ENCODE peak calls at places on chromosomes 5 and 9, in four cellular contexts. N is K562, F is HCT116, S is HepG2. U is an unnamed sample.

GRCh38 chr9:33135086-33135958 is 31.8 kb downstream of the B4GALT1 start:
- DNase-seq in F (no peak), S (no peak), N (no peak), U (no peak)

GRCh38 chr5:135042595-135042994 is 8.6 kb upstream of the PITX1 start:
- DNase-seq in S (no peak), N (no peak), F (no peak), U (no peak)

GRCh38 chr5:142748568-142749249 is 21.5 kb upstream of the ARHGAP26 start:
- DNase-seq in S (peak; percentile 42), F (no peak), N (peak; percentile 23), U (peak; percentile 18)

GRCh38 chr5:166436857-166437256 is 1854.6 kb upstream of the WWC1 start:
- DNase-seq in S (no peak), F (no peak), N (no peak), U (no peak)

GRCh38 chr9:108417726-108418125 is 438.1 kb downstream of the ACTL7B start:
- DNase-seq in F (no peak), N (no peak), S (no peak), U (no peak)

GRCh38 chr5:67725591-67725990 is 490.0 kb upstream of the PIK3R1 start:
- DNase-seq in S (no peak), N (no peak), F (no peak), U (no peak)

GRCh38 chr9:38017149-38017884 is 51.7 kb downstream of the SHB start:
- DNase-seq in N (no peak), S (no peak), F (no peak), U (no peak)

GRCh38 chr5:120465281-120465961 is 1.3 kb downstream of the PRR16 start:
- DNase-seq in S (no peak), F (no peak), N (peak; percentile 16), U (no peak)

GRCh38 chr9:84139296-84140100 is 158.9 kb downstream of the RMI1 start:
- DNase-seq in S (no peak), F (no peak), N (no peak), U (no peak)

GRCh38 chr5:6583049-6583880 is 49.6 kb downstream of the NSUN2 start:
- DNase-seq in S (no peak), F (no peak), N (peak; percentile 88), U (no peak)

GRCh38 chr5:74141053-74141452 is 499.5 kb downstream of the ENC1 start:
- DNase-seq in S (no peak), N (no peak), F (no peak), U (no peak)

GRCh38 chr9:13054381-13054780 is 225.1 kb downstream of the MPDZ start:
- DNase-seq in F (no peak), N (no peak), S (no peak), U (no peak)

GRCh38 chr9:127707766-127708165 is 978 bp downstream of the CFAP157 start:
- DNase-seq in N (peak; percentile 39), S (peak; percentile 12), F (peak; percentile 43), U (no peak)

GRCh38 chr5:87136733-87137132 is 130.9 kb upstream of the RASA1 start:
- DNase-seq in N (no peak), S (no peak), F (no peak), U (no peak)

GRCh38 chr9:121240394-121241145 is 27.4 kb upstream of the GSN start:
- DNase-seq in S (no peak), N (no peak), F (no peak), U (no peak)

GRCh38 chr9:82495884-82496777 is 507.6 kb downstream of the SPATA31D1 start:
- DNase-seq in S (no peak), F (no peak), N (no peak), U (no peak)

GRCh38 chr5:96297290-96297689 is 135.8 kb downstream of the PCSK1 start:
- DNase-seq in N (no peak), S (peak; percentile 40), F (no peak), U (no peak)

GRCh38 chr5:74394924-74395880 is 245.3 kb downstream of the ENC1 start:
- DNase-seq in F (no peak), S (peak; percentile 60), N (no peak), U (no peak)

GRCh38 chr9:3118081-3118480 is 274.2 kb upstream of the PUM3 start:
- DNase-seq in N (no peak), S (no peak), F (no peak), U (no peak)

GRCh38 chr5:177474845-177475562 is 1.6 kb upstream of the DBN1 start:
- DNase-seq in N (no peak), S (no peak), F (no peak), U (no peak)

GRCh38 chr5:100900796-100901731 is 2.0 kb downstream of the ST8SIA4 start:
- DNase-seq in F (no peak), S (no peak), N (no peak), U (no peak)

GRCh38 chr5:15502208-15502607 is 2.2 kb downstream of the FBXL7 start:
- DNase-seq in S (no peak), F (no peak), N (no peak), U (no peak)

GRCh38 chr9:15606667-15607472 is 54.0 kb downstream of the CCDC171 start:
- DNase-seq in N (peak; percentile 6), F (peak; percentile 22), S (peak; percentile 29), U (no peak)

GRCh38 chr9:91491624-91492023 is 68.0 kb upstream of the NFIL3 start:
- DNase-seq in F (no peak), S (no peak), N (no peak), U (no peak)

GRCh38 chr9:107174441-107174840 is 108.6 kb upstream of the RAD23B start:
- DNase-seq in S (no peak), N (no peak), F (no peak), U (no peak)

GRCh38 chr5:122200456-122200855 is 71.1 kb downstream of the ZNF474 start:
- DNase-seq in S (no peak), F (no peak), N (no peak), U (no peak)

GRCh38 chr5:79613571-79613970 is 1.3 kb downstream of the TENT2 start:
- DNase-seq in F (no peak), S (no peak), N (no peak), U (no peak)

GRCh38 chr9:98255064-98255577 is 328 bp downstream of the TBC1D2 start:
- DNase-seq in F (no peak), N (no peak), S (no peak), U (no peak)

GRCh38 chr5:50476549-50476948 is 35.5 kb upstream of the EMB start:
- DNase-seq in F (no peak), N (no peak), S (no peak), U (no peak)

GRCh38 chr9:87336914-87337333 is 160.7 kb upstream of the DAPK1 start:
- DNase-seq in S (peak; percentile 75), F (peak; percentile 54), N (peak; percentile 46), U (peak; percentile 10)

GRCh38 chr9:128895556-128895955 is 13.6 kb downstream of the LRRC8A start:
- DNase-seq in N (no peak), S (no peak), F (no peak), U (no peak)

GRCh38 chr9:128891354-128892222 is 9.7 kb downstream of the LRRC8A start:
- DNase-seq in S (no peak), F (no peak), N (no peak), U (no peak)

GRCh38 chr9:128893354-128893753 is 11.4 kb downstream of the LRRC8A start:
- DNase-seq in N (no peak), S (no peak), F (no peak), U (no peak)

GRCh38 chr9:128894764-128895163 is 12.8 kb downstream of the LRRC8A start:
- DNase-seq in S (no peak), N (no peak), F (no peak), U (no peak)

GRCh38 chr9:128892223-128892892 is 10.4 kb downstream of the LRRC8A start:
- DNase-seq in S (no peak), F (no peak), N (peak; percentile 55), U (no peak)
- TF ChIP-seq SIN3A in S (no peak), F (no peak), N (no peak), U (no peak)

GRCh38 chr5:1765141-1765879 is 34.3 kb downstream of the MRPL36 start:
- DNase-seq in F (no peak), N (no peak), S (no peak), U (no peak)
- TF ChIP-seq TCF7L2 in F (no peak), N (no peak), S (no peak), U (no peak)

GRCh38 chr5:39185761-39186160 is 33.6 kb downstream of the FYB1 start:
- DNase-seq in S (no peak), N (no peak), F (no peak), U (no peak)

GRCh38 chr5:39186722-39187539 is 32.4 kb downstream of the FYB1 start:
- DNase-seq in S (no peak), F (no peak), N (no peak), U (no peak)

GRCh38 chr5:39186289-39186688 is 33.1 kb downstream of the FYB1 start:
- DNase-seq in N (no peak), F (no peak), S (no peak), U (no peak)

GRCh38 chr5:39189297-39189955 is 29.9 kb downstream of the FYB1 start:
- DNase-seq in F (no peak), N (no peak), S (no peak), U (no peak)

DNA sequence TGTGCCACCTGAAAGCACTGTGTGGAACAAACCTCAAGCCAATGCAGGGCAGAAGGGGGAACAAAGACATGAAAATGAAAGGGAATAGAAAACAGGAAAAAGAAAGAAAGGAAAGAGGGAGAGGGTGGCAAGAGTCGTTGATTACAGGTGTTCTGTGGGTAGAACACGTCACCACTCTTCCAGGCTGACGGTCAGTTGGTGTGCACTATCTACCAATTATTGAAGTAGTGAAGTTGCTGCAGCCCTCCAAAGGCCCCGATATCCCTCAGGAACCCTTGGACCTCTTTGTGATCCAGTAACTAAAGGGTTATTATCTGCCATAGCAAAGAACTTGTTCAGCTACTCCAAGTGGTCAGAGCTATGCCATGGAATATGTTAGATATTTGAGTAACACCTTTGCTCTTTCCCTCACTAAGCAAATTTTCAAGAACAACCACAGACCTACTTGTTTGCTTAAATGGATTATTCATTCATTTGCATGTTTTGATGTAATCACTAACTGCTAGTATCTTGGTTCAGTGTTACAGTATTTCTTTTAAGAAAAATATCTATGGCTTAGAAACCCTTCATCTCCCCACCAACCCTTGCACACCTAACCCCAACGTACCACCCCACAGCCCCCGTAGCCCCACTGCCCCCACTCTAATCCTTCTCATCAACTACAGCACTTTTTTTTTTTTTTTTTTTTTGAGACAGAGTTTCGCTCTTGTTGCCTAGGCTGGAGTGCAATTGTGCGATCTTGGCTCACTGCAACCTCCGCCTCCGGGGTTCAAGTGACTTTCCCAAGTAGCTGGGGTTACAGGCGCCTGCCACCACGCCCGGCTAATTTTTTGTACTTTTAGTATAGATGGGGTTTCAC is 31.3 kb downstream of the FYB1 start:
- DNase-seq in S (no peak), F (no peak), N (no peak), U (no peak)
- TF ChIP-seq SIN3A in S (no peak), F (no peak), N (no peak), U (no peak)

GRCh38 chr5:98109561-98110006 is 663.9 kb upstream of the RGMB start:
- DNase-seq in F (no peak), N (no peak), S (no peak), U (no peak)
- TF ChIP-seq TCF7L2 in F (no peak), N (no peak), S (no peak), U (no peak)